ENCODE peak calls at places on chromosome 6, in four cellular contexts. Z is PC-3, B is hepatocyte, C is retinal pigment epithelial cell. M is an unnamed sample.

GRCh38 chr6:75244063-75244575 is 518 bp upstream of the COX7A2 start:
- DNase-seq in Z (no peak), B (peak), C (no peak), M (no peak)

GRCh38 chr6:145372671-145373123 is 362.6 kb downstream of the EPM2A start:
- DNase-seq in Z (peak), B (no peak), C (no peak), M (no peak)

GRCh38 chr6:43451939-43452338 is 3.4 kb downstream of the DLK2 start:
- DNase-seq in Z (no peak), B (peak), C (no peak), M (no peak)

GRCh38 chr6:27669278-27669797 is 196.4 kb upstream of the ZNF184 start:
- DNase-seq in Z (peak), B (no peak), C (no peak), M (no peak)

GRCh38 chr6:87825865-87826264 is 123.8 kb upstream of the AKIRIN2 start:
- DNase-seq in Z (no peak), B (no peak), C (no peak), M (no peak)

GRCh38 chr6:129641344-129641743 is 68.6 kb downstream of the ARHGAP18 start:
- DNase-seq in Z (no peak), B (no peak), C (no peak), M (no peak)

GRCh38 chr6:168116975-168117899 is 38.2 kb upstream of the FRMD1 start:
- DNase-seq in Z (no peak), B (peak), C (no peak), M (peak)

GRCh38 chr6:101458341-101458740 is 64.8 kb downstream of the GRIK2 start:
- DNase-seq in Z (no peak), B (no peak), C (no peak), M (no peak)

GRCh38 chr6:1230689-1231605 is 81.0 kb upstream of the FOXQ1 start:
- DNase-seq in Z (no peak), B (no peak), C (no peak), M (no peak)

GRCh38 chr6:138205437-138206094 is 12.7 kb downstream of the PBOV1 start:
- DNase-seq in Z (no peak), B (no peak), C (no peak), M (no peak)

GRCh38 chr6:106973841-106974336 is 640 bp downstream of the CD24 start:
- DNase-seq in Z (peak), B (peak), C (no peak), M (no peak)

GRCh38 chr6:42896178-42896719 is 16.8 kb downstream of the RPL7L1 start:
- DNase-seq in Z (no peak), B (no peak), C (no peak), M (no peak)

GRCh38 chr6:10582774-10583508 is 61.8 kb downstream of the GCNT2 start:
- DNase-seq in Z (no peak), B (peak), C (no peak), M (no peak)

GRCh38 chr6:113881473-113881980 is 24.4 kb downstream of the MARCKS start:
- DNase-seq in Z (no peak), B (no peak), C (no peak), M (no peak)

GRCh38 chr6:101391772-101392560 is 1.5 kb upstream of the GRIK2 start:
- DNase-seq in Z (peak), B (no peak), C (no peak), M (no peak)

GRCh38 chr6:22667855-22668254 is 98.5 kb downstream of the HDGFL1 start:
- DNase-seq in Z (no peak), B (no peak), C (no peak), M (no peak)

GRCh38 chr6:99148111-99148510 is 200.4 kb upstream of the FBXL4 start:
- DNase-seq in Z (no peak), B (no peak), C (no peak), M (no peak)

GRCh38 chr6:147769496-147770087 is 261.1 kb downstream of the SAMD5 start:
- DNase-seq in Z (no peak), B (no peak), C (peak), M (no peak)

GRCh38 chr6:27130668-27131428 is 116.7 kb upstream of the PRSS16 start:
- DNase-seq in Z (peak), B (no peak), C (no peak), M (no peak)

GRCh38 chr6:70620746-70621145 is 46.9 kb upstream of the SMAP1 start:
- DNase-seq in Z (no peak), B (no peak), C (no peak), M (no peak)

GRCh38 chr6:99138445-99138844 is 190.7 kb upstream of the FBXL4 start:
- DNase-seq in Z (no peak), B (no peak), C (no peak), M (no peak)

GRCh38 chr6:143059616-143060353 is 904 bp upstream of the AIG1 start:
- DNase-seq in Z (peak), B (peak), C (peak), M (peak)

GRCh38 chr6:106046116-106046853 is 39.9 kb upstream of the PRDM1 start:
- DNase-seq in Z (no peak), B (peak), C (no peak), M (no peak)

GRCh38 chr6:7785243-7785941 is 59.5 kb downstream of the BMP6 start:
- DNase-seq in Z (no peak), B (no peak), C (no peak), M (no peak)

GRCh38 chr6:155272353-155273222 is 8.8 kb downstream of the CLDN20 start:
- DNase-seq in Z (no peak), B (peak), C (no peak), M (no peak)

GRCh38 chr6:56843476-56844349 is 111.2 kb upstream of the BEND6 start:
- DNase-seq in Z (peak), B (peak), C (no peak), M (no peak)

GRCh38 chr6:167208819-167209576 is 51.2 kb upstream of the GPR31 start:
- DNase-seq in Z (no peak), B (no peak), C (no peak), M (no peak)

GRCh38 chr6:148557796-148558457 is 188.9 kb upstream of the UST start:
- DNase-seq in Z (no peak), B (no peak), C (no peak), M (no peak)

GRCh38 chr6:722608-723007 is 29.7 kb upstream of the EXOC2 start:
- DNase-seq in Z (no peak), B (no peak), C (no peak), M (no peak)

GRCh38 chr6:8743146-8743745 is 307.9 kb upstream of the SLC35B3 start:
- DNase-seq in Z (no peak), B (no peak), C (no peak), M (no peak)

GRCh38 chr6:80872194-80872950 is 765.9 kb downstream of the BCKDHB start:
- DNase-seq in Z (no peak), B (no peak), C (no peak), M (no peak)

GRCh38 chr6:7241709-7242645 is 71.0 kb downstream of the SSR1 start:
- DNase-seq in Z (peak), B (peak), C (no peak), M (no peak)

GRCh38 chr6:106727480-106728153 is 98.2 kb downstream of the QRSL1 start:
- DNase-seq in Z (no peak), B (no peak), C (peak), M (no peak)

GRCh38 chr6:38760097-38760496 is 45.0 kb downstream of the DNAH8 start:
- DNase-seq in Z (no peak), B (no peak), C (no peak), M (no peak)

GRCh38 chr6:132167966-132168365 is 216.8 kb upstream of the CCN2 start:
- DNase-seq in Z (peak), B (no peak), C (no peak), M (no peak)

GRCh38 chr6:84424956-84425355 is 197.5 kb upstream of the CEP162 start:
- DNase-seq in Z (no peak), B (no peak), C (no peak), M (no peak)

GRCh38 chr6:5361371-5361770 is 100.1 kb downstream of the FARS2 start:
- DNase-seq in Z (peak), B (no peak), C (no peak), M (no peak)

GRCh38 chr6:41228616-41229015 is 467 bp downstream of the TREML4 start:
- DNase-seq in Z (no peak), B (no peak), C (no peak), M (no peak)
- TF ChIP-seq CTCF in Z (no peak), B (no peak), C (no peak), M (no peak)

DNA sequence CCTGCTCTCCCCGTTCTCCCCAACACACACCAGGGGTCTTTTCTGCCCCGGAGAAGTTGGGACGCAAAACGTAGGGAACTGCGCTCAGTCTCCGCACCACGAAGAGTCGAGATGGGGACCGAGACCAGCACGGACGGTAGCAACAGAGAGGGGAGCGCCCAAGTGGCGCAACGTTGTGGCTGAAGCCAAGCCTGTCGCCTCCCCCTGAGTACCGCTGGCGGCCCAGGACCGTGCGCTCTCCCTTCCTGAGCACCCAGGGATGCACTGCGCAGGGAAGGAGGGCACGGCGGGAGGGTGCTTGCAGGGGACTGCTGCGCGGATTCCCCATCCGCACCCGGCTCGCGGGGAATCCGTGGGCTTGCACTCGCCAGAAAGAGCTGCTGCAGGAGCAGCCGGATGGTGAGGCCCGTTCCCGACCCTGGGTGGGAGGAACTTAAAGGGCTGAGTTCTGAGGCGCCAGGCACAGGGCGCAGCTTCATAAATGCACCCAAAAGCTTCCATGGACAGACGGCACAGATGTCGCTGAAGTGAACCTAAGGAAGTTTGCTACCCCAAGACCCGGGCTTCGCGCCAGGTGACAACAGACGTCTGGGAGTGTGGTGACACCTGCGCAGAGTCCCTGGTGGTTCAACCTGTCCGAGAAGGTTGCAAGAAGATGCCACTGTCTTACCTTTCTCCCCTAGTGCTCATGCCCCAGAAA is 178.7 kb downstream of the TBXT start:
- DNase-seq in Z (no peak), B (no peak), C (no peak), M (no peak)
- H3K4me3 ChIP-seq in Z (no peak), B (no peak), C (peak), M (peak)

GRCh38 chr6:18680842-18681241 is 293.7 kb downstream of the RNF144B start:
- DNase-seq in Z (peak), B (no peak), C (no peak), M (no peak)
- TF ChIP-seq CTCF in Z (peak), B (peak), C (peak), M (peak)

GRCh38 chr6:31462964-31463940 is 34.7 kb upstream of the MICB start:
- DNase-seq in Z (peak), B (peak), C (peak), M (peak)
- H3K4me3 ChIP-seq in Z (peak), B (no peak), C (peak), M (peak)

DNA sequence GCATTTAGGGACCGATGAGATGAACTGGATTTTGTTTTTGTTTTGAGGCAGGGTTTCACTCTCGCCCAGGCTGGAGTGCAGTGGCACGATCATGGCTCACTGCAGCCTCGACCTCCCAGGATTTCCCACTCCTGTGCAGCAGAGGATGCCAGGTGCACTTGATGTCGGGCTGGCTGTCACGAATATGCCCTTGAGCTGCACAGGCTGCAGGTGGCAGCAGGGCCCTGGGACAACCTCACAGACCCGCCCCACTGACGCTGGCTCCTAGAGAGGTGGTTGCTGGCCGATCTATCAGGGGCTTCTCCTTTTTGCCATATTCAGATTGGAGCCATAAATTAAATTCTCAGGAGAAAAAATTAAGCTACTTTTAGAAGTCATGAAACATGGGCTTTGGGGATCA is 32.2 kb downstream of the NQO2 start:
- DNase-seq in Z (no peak), B (no peak), C (no peak), M (no peak)
- TF ChIP-seq CTCF in Z (no peak), B (no peak), C (no peak), M (no peak)

GRCh38 chr6:21270501-21271290 is 322.9 kb upstream of the SOX4 start:
- DNase-seq in Z (no peak), B (no peak), C (no peak), M (no peak)

GRCh38 chr6:21273451-21273850 is 320.1 kb upstream of the SOX4 start:
- DNase-seq in Z (no peak), B (no peak), C (no peak), M (no peak)

GRCh38 chr6:21271431-21272155 is 322.0 kb upstream of the SOX4 start:
- DNase-seq in Z (no peak), B (no peak), C (no peak), M (no peak)
- H3K4me3 ChIP-seq in Z (no peak), B (no peak), C (no peak), M (no peak)

M was measured in epithelial cell of proximal tubule.